ENCODE peak calls at places on chromosome 6, in six cellular contexts. Z is IMR-90, G is PC-9, E is Karpas-422, M is Caco-2, J is Panc1. K is an unnamed sample. For H3K9me3, the result is how much of the 10 kb centered on the place peaks cover.

GRCh38 chr6:108001696-108002231 is 43.8 kb upstream of the SEC63 start:
- DNase-seq in Z (no peak), M (peak), G (no peak), E (no peak), J (no peak), K (no peak)

GRCh38 chr6:26158581-26159416 is 71.6 kb downstream of the HFE start:
- DNase-seq in M (peak), J (no peak), Z (peak), G (no peak), E (peak), K (no peak)

GRCh38 chr6:1335367-1336037 is 23.6 kb downstream of the FOXQ1 start:
- DNase-seq in E (no peak), G (peak), M (peak), Z (peak), J (no peak), K (no peak)

GRCh38 chr6:43271944-43272343 is 26.1 kb upstream of the SLC22A7 start:
- DNase-seq in Z (no peak), E (no peak), G (no peak), J (no peak), M (no peak), K (no peak)

GRCh38 chr6:8108031-8108660 is 5.8 kb upstream of the EEF1E1 start:
- DNase-seq in J (peak), G (peak), M (no peak), E (no peak), Z (peak), K (peak)

GRCh38 chr6:73669005-73669404 is 15.2 kb upstream of the SLC17A5 start:
- DNase-seq in J (no peak), M (no peak), E (peak), G (no peak), Z (no peak), K (no peak)

GRCh38 chr6:10248378-10248843 is 166.5 kb downstream of the TFAP2A start:
- DNase-seq in G (peak), Z (peak), J (no peak), E (no peak), M (no peak), K (no peak)

GRCh38 chr6:7916959-7917358 is 6.4 kb upstream of the TXNDC5 start:
- DNase-seq in M (no peak), E (no peak), J (no peak), Z (no peak), G (no peak), K (no peak)

GRCh38 chr6:21769405-21769851 is 175.9 kb downstream of the SOX4 start:
- DNase-seq in E (no peak), M (no peak), J (no peak), G (no peak), Z (peak), K (peak)

GRCh38 chr6:99184696-99185095 is 164.8 kb downstream of the FAXC start:
- DNase-seq in M (no peak), E (no peak), J (no peak), Z (no peak), G (no peak), K (no peak)

GRCh38 chr6:157438611-157439109 is 57.7 kb downstream of the ZDHHC14 start:
- DNase-seq in E (no peak), Z (peak), M (no peak), G (no peak), J (no peak), K (no peak)

GRCh38 chr6:41194386-41194785 is 6.6 kb downstream of the TREML2 start:
- DNase-seq in E (no peak), M (no peak), G (no peak), J (no peak), Z (no peak), K (no peak)

GRCh38 chr6:115551510-115551909 is 509.2 kb downstream of the FRK start:
- DNase-seq in J (no peak), G (no peak), M (no peak), Z (no peak), E (no peak), K (no peak)

GRCh38 chr6:135116566-135116965 is 61.9 kb upstream of the HBS1L start:
- DNase-seq in G (no peak), E (no peak), J (no peak), Z (no peak), M (no peak), K (no peak)

GRCh38 chr6:43334466-43335095 is 26.0 kb upstream of the CRIP3 start:
- DNase-seq in E (peak), J (peak), Z (peak), M (peak), G (peak), K (peak)

GRCh38 chr6:28315628-28316027 is 20.3 kb downstream of the ZSCAN31 start:
- DNase-seq in M (no peak), Z (peak), J (no peak), E (no peak), G (no peak), K (no peak)

GRCh38 chr6:88547768-88548167 is 381.6 kb upstream of the CNR1 start:
- DNase-seq in Z (no peak), E (no peak), G (no peak), J (no peak), M (no peak), K (no peak)

GRCh38 chr6:151627689-151628444 is 134.1 kb downstream of the CCDC170 start:
- DNase-seq in M (no peak), Z (no peak), J (no peak), G (no peak), E (no peak), K (no peak)

GRCh38 chr6:100112855-100113508 is 119.0 kb upstream of the MCHR2 start:
- DNase-seq in J (no peak), E (no peak), G (no peak), M (no peak), Z (no peak), K (no peak)

GRCh38 chr6:29553268-29554057 is 6.1 kb downstream of the UBD start:
- DNase-seq in E (no peak), M (no peak), Z (peak), J (no peak), G (no peak), K (no peak)

GRCh38 chr6:82750570-82750969 is 315.1 kb downstream of the UBE3D start:
- DNase-seq in G (no peak), E (no peak), Z (peak), J (no peak), M (no peak), K (peak)

GRCh38 chr6:2162089-2162465 is 83.3 kb downstream of the GMDS start:
- DNase-seq in J (no peak), G (peak), E (no peak), M (no peak), Z (no peak), K (no peak)

GRCh38 chr6:53044071-53044470 is 21.1 kb upstream of the FBXO9 start:
- DNase-seq in E (no peak), Z (peak), M (no peak), G (no peak), J (no peak), K (no peak)

GRCh38 chr6:150687508-150687907 is 87.8 kb downstream of the PLEKHG1 start:
- DNase-seq in M (peak), Z (no peak), E (no peak), J (no peak), G (no peak), K (no peak)

GRCh38 chr6:36418558-36418957 is 24.1 kb downstream of the PXT1 start:
- DNase-seq in G (no peak), E (no peak), J (no peak), M (no peak), Z (no peak), K (no peak)

DNA sequence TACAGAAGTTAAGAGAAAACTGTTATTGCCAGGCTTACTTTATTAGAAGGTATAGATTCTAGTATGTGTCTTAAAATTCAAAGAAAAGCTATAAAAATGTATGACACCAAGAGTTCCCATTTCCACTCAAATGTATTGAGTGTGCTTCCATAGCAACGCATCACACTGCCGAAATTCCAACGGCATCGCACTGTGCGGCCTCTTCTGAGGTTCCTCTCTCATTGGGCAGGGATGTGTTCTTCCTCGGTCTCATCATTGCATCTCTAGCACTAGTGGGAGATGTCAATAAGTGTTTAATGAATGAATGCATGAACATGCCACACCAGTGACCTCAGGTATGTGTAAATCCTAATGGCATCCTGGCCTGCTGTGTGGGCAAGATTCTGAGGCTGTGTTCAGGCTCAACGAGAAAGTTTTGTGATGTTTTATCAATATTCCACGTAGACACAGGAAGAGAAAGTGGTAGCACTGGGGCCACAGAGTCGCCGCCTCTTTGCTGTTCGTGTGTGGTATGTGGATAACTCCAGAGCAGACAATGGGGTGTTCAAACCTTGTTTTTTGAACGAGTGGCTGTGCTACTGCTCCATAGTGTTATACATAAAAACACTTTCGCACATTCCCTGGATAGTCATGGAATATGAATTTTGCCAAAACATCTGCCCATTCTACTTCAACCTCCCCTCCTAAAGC is 171.6 kb downstream of the ADGB start:
- DNase-seq in J (no peak), Z (no peak), M (no peak), E (no peak), G (no peak), K (no peak)
- H3K4me3 ChIP-seq in J (no peak), Z (no peak), M (no peak), E (no peak), G (no peak), K (no peak)

GRCh38 chr6:121639041-121639440 is 203.6 kb downstream of the GJA1 start:
- DNase-seq in G (no peak), E (no peak), M (no peak), Z (no peak), J (no peak), K (no peak)

GRCh38 chr6:121627761-121628160 is 192.3 kb downstream of the GJA1 start:
- DNase-seq in Z (no peak), J (no peak), M (no peak), E (no peak), G (no peak), K (no peak)

GRCh38 chr6:121630716-121631115 is 195.3 kb downstream of the GJA1 start:
- DNase-seq in G (no peak), J (no peak), Z (no peak), M (no peak), E (no peak), K (no peak)

GRCh38 chr6:121635355-121635754 is 199.9 kb downstream of the GJA1 start:
- DNase-seq in M (no peak), J (no peak), E (no peak), Z (no peak), G (no peak), K (no peak)

DNA sequence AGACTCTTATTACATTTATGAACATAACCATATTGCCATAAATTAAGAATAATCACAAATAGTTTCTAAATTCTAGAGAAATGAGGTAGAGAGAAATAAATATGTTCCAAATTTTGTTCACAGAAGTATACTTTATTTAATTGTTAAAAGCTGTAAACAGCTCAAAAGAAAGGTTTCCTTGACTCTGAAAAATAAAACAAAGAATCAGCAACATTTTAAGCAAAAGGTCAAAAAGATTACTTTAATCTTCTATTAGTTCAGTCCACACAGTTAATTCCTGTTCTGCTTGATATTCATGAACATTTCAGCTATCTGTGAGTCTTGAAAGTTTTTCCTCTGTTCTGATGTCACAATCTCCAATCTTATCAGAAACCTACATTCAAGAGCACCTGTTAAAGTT is 197.9 kb downstream of the GJA1 start:
- DNase-seq in E (no peak), J (no peak), Z (no peak), G (no peak), M (no peak), K (no peak)
- H3K9me3 ChIP-seq in E (under half), J (under half), Z (under half), G (under half), M (under half), K (under half)

DNA sequence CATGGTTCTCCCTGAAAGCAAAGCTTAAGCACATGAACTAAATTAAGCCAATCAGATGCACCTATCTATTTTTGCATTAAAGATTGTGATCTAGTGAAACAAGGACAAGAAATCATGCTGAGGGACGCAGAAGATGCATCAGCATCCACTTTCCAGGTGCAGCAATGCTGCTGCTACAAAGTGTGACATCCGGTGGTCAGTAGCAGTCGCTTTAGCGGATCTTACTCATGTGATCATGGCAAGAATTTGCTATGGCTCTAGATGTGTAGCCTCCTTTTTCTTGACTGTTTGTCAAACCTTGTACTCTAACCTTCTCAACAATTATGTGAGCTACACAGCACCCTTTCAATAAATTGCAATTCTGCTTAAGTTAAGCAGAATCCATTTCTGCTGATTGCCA is 126.8 kb upstream of the SMLR1 start:
- DNase-seq in E (no peak), M (no peak), Z (no peak), G (no peak), J (no peak), K (no peak)
- H3K4me3 ChIP-seq in E (no peak), M (no peak), Z (no peak), G (no peak), J (no peak), K (no peak)

DNA sequence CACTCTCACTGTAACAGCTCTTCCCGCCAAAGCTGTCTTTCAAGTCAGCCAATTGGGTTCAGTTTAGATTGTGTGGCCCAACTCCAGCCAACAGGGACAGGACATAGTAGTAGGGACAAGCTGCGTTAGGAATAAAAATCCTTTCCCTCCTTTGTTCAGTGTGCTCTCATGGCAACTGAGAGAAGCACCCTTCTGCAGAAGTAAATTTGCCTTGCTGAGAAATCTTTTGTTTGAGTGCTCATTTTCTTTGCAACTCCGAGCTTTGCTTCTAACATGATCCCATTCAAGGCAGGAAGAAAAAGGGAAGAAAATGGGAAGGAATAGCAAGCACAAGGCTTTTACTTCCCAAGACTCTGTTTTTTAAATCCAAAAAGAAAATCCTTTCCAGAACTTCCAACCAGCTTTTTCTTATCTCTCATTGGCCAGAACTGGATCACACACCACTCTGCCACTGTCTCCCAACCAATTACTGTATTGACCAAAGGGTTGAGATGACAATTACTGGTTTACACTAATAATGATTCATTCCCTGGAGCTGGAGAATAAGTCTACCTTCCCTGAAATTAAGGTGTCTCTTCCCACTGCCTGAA is 52.7 kb downstream of the STX11 start:
- DNase-seq in J (no peak), Z (no peak), M (no peak), E (no peak), G (no peak), K (no peak)
- H3K9me3 ChIP-seq in J (under half), Z (under half), M (under half), E (under half), G (under half), K (under half)

GRCh38 chr6:105369145-105369544 is 33.7 kb downstream of the PREP start:
- DNase-seq in J (no peak), M (no peak), Z (no peak), G (no peak), E (no peak), K (no peak)

GRCh38 chr6:105359419-105360366 is 43.2 kb downstream of the PREP start:
- DNase-seq in E (peak), G (peak), M (no peak), J (no peak), Z (peak), K (peak)

GRCh38 chr6:105363100-105363754 is 39.7 kb downstream of the PREP start:
- DNase-seq in G (no peak), E (no peak), J (no peak), Z (peak), M (no peak), K (no peak)

DNA sequence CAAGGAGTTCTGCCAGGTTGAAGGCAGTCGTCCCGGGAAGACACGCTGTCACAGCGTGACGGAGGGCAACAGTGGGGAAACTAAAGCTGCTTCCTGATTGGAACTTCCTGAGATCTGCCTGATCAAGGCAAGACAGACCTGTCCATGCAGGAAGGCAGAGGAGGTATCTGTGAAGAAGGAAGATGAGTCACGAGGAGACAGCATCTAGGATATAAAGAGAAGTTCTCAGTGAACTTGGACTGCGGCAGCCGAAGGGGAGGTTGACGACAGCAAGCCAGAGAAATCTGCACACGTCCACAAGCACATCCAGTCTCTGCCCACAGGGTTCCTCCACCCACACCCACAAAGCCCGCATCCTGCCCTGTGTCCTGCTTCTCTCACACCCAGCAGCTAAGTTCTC is 38.6 kb downstream of the PREP start:
- DNase-seq in Z (no peak), G (no peak), M (no peak), J (no peak), E (no peak), K (no peak)
- H3K4me3 ChIP-seq in Z (no peak), G (no peak), M (no peak), J (no peak), E (no peak), K (no peak)

GRCh38 chr6:155614606-155615005 is 159.0 kb upstream of the NOX3 start:
- DNase-seq in Z (no peak), M (no peak), E (no peak), G (no peak), J (no peak), K (no peak)
- H3K9me3 ChIP-seq in Z (under half), M (under half), E (under half), G (under half), J (under half), K (under half)

GRCh38 chr6:111175135-111175534 is 87.8 kb downstream of the SLC16A10 start:
- DNase-seq in M (no peak), G (no peak), J (no peak), Z (no peak), E (no peak), K (no peak)
- H3K4me3 ChIP-seq in M (no peak), G (no peak), J (no peak), Z (no peak), E (no peak), K (no peak)

GRCh38 chr6:322205-322930 is 30.1 kb downstream of the DUSP22 start:
- DNase-seq in Z (no peak), M (no peak), G (no peak), J (peak), E (peak), K (no peak)
- H3K9me3 ChIP-seq in Z (under half), M (under half), G (under half), J (under half), E (under half), K (half or more)

GRCh38 chr6:170096191-170096802 is 194.6 kb downstream of the DLL1 start:
- DNase-seq in E (no peak), G (no peak), Z (no peak), M (no peak), J (no peak), K (no peak)
- H3K4me3 ChIP-seq in E (no peak), G (no peak), Z (no peak), M (no peak), J (no peak), K (no peak)